ENCODE peak calls at places on chromosome 18, in nine cellular contexts. One of them, this sample, is unnamed.

GRCh38 chr18:56890632-56891031 is 239.5 kb downstream of the WDR7 start:
- DNase-seq in COR-L47: no peak
- DNase-seq in HEK293T: no peak
- DNase-seq in DMS153: no peak
- DNase-seq in activated CD8-positive, alpha-beta memory T cell treated with anti-CD3 and anti-CD28 coated beads for 24 hours: no peak
- DNase-seq in C1 segment of cervical spinal cord: no peak
- DNase-seq in stimulated activated CD4-positive, alpha-beta T cell treated with anti-CD3 and anti-CD28 coated beads, Interleukin-15, amount 100 ng/mL, for 1 hour: no peak
- DNase-seq in H54: peak; percentile 14
- DNase-seq in sciatic nerve: no peak
- DNase-seq in this sample: no peak

GRCh38 chr18:8800041-8800441 is 94.7 kb downstream of the MTCL1 start:
- DNase-seq in DMS153: no peak
- DNase-seq in COR-L47: no peak
- DNase-seq in C1 segment of cervical spinal cord: no peak
- DNase-seq in sciatic nerve: no peak
- DNase-seq in H54: peak; percentile 26
- DNase-seq in activated CD8-positive, alpha-beta memory T cell treated with anti-CD3 and anti-CD28 coated beads for 24 hours: no peak
- DNase-seq in stimulated activated CD4-positive, alpha-beta T cell treated with anti-CD3 and anti-CD28 coated beads, Interleukin-15, amount 100 ng/mL, for 1 hour: no peak
- DNase-seq in HEK293T: no peak
- DNase-seq in this sample: no peak

GRCh38 chr18:32920796-32921787 is 148.3 kb upstream of the KLHL14 start:
- DNase-seq in COR-L47: no peak
- DNase-seq in sciatic nerve: no peak
- DNase-seq in H54: peak; percentile 3
- DNase-seq in stimulated activated CD4-positive, alpha-beta T cell treated with anti-CD3 and anti-CD28 coated beads, Interleukin-15, amount 100 ng/mL, for 1 hour: no peak
- DNase-seq in C1 segment of cervical spinal cord: no peak
- DNase-seq in DMS153: no peak
- DNase-seq in activated CD8-positive, alpha-beta memory T cell treated with anti-CD3 and anti-CD28 coated beads for 24 hours: no peak
- DNase-seq in HEK293T: no peak
- DNase-seq in this sample: no peak

GRCh38 chr18:38019292-38019691 is 453.7 kb upstream of the CELF4 start:
- DNase-seq in DMS153: no peak
- DNase-seq in sciatic nerve: no peak
- DNase-seq in C1 segment of cervical spinal cord: no peak
- DNase-seq in H54: no peak
- DNase-seq in stimulated activated CD4-positive, alpha-beta T cell treated with anti-CD3 and anti-CD28 coated beads, Interleukin-15, amount 100 ng/mL, for 1 hour: no peak
- DNase-seq in COR-L47: no peak
- DNase-seq in activated CD8-positive, alpha-beta memory T cell treated with anti-CD3 and anti-CD28 coated beads for 24 hours: no peak
- DNase-seq in HEK293T: no peak
- DNase-seq in this sample: no peak

GRCh38 chr18:58338961-58339722 is 289.7 kb downstream of the ALPK2 start:
- DNase-seq in COR-L47: peak; percentile 67
- DNase-seq in activated CD8-positive, alpha-beta memory T cell treated with anti-CD3 and anti-CD28 coated beads for 24 hours: no peak
- DNase-seq in H54: no peak
- DNase-seq in C1 segment of cervical spinal cord: no peak
- DNase-seq in DMS153: no peak
- DNase-seq in HEK293T: peak; percentile 21
- DNase-seq in stimulated activated CD4-positive, alpha-beta T cell treated with anti-CD3 and anti-CD28 coated beads, Interleukin-15, amount 100 ng/mL, for 1 hour: no peak
- DNase-seq in sciatic nerve: no peak
- DNase-seq in this sample: no peak

GRCh38 chr18:2913398-2914005 is 66.7 kb downstream of the EMILIN2 start:
- DNase-seq in activated CD8-positive, alpha-beta memory T cell treated with anti-CD3 and anti-CD28 coated beads for 24 hours: peak; percentile 59
- DNase-seq in stimulated activated CD4-positive, alpha-beta T cell treated with anti-CD3 and anti-CD28 coated beads, Interleukin-15, amount 100 ng/mL, for 1 hour: no peak
- DNase-seq in sciatic nerve: no peak
- DNase-seq in C1 segment of cervical spinal cord: no peak
- DNase-seq in DMS153: no peak
- DNase-seq in HEK293T: no peak
- DNase-seq in COR-L47: no peak
- DNase-seq in H54: no peak
- DNase-seq in this sample: no peak

GRCh38 chr18:73614812-73615211 is 532.8 kb downstream of the FBXO15 start:
- DNase-seq in sciatic nerve: no peak
- DNase-seq in C1 segment of cervical spinal cord: no peak
- DNase-seq in HEK293T: no peak
- DNase-seq in H54: no peak
- DNase-seq in COR-L47: no peak
- DNase-seq in DMS153: no peak
- DNase-seq in stimulated activated CD4-positive, alpha-beta T cell treated with anti-CD3 and anti-CD28 coated beads, Interleukin-15, amount 100 ng/mL, for 1 hour: no peak
- DNase-seq in activated CD8-positive, alpha-beta memory T cell treated with anti-CD3 and anti-CD28 coated beads for 24 hours: no peak
- DNase-seq in this sample: no peak

GRCh38 chr18:62399781-62400308 is 74.7 kb downstream of the TNFRSF11A start:
- DNase-seq in COR-L47: peak; percentile 91
- DNase-seq in DMS153: peak; percentile 95
- DNase-seq in HEK293T: peak; percentile 27
- DNase-seq in H54: peak; percentile 40
- DNase-seq in sciatic nerve: no peak
- DNase-seq in activated CD8-positive, alpha-beta memory T cell treated with anti-CD3 and anti-CD28 coated beads for 24 hours: no peak
- DNase-seq in C1 segment of cervical spinal cord: no peak
- DNase-seq in stimulated activated CD4-positive, alpha-beta T cell treated with anti-CD3 and anti-CD28 coated beads, Interleukin-15, amount 100 ng/mL, for 1 hour: no peak
- DNase-seq in this sample: no peak

GRCh38 chr18:864872-865273 is 39.8 kb upstream of the ADCYAP1 start:
- DNase-seq in DMS153: no peak
- DNase-seq in C1 segment of cervical spinal cord: peak; percentile 7
- DNase-seq in activated CD8-positive, alpha-beta memory T cell treated with anti-CD3 and anti-CD28 coated beads for 24 hours: peak; percentile 76
- DNase-seq in COR-L47: peak; percentile 79
- DNase-seq in HEK293T: peak; percentile 72
- DNase-seq in H54: peak; percentile 50
- DNase-seq in sciatic nerve: peak; percentile 81
- DNase-seq in stimulated activated CD4-positive, alpha-beta T cell treated with anti-CD3 and anti-CD28 coated beads, Interleukin-15, amount 100 ng/mL, for 1 hour: peak; percentile 37
- DNase-seq in this sample: peak; percentile 49